ENCODE peak calls at places on chromosomes 13 and 19, in seven cellular contexts. F, B, E, G, I, U and H are unnamed samples.

GRCh38 chr13:37914781-37915391 is 45.3 kb upstream of the TRPC4 start:
- DNase-seq in F (no peak), B (no peak), E (no peak), G (no peak), I (no peak), U (no peak), H (no peak)

GRCh38 chr19:34962945-34963530 is 991 bp downstream of the ZNF792 start:
- DNase-seq in F (no peak), B (no peak), E (no peak), G (no peak), I (no peak), U (no peak), H (no peak)

GRCh38 chr13:28467886-28468519 is 26.9 kb downstream of the FLT1 start:
- DNase-seq in F (no peak), B (no peak), E (no peak), G (no peak), I (no peak), U (no peak), H (no peak)

GRCh38 chr13:30408319-30409101 is 13.8 kb upstream of the UBE2L5 start:
- DNase-seq in F (peak; percentile 31), B (peak; percentile 96), E (peak; percentile 98), G (peak; percentile 99), I (peak; percentile 82), U (no peak), H (peak; percentile 97)

GRCh38 chr19:19134687-19135158 is 3.6 kb downstream of the TMEM161A start:
- DNase-seq in F (no peak), B (peak; percentile 51), E (no peak), G (no peak), I (peak; percentile 16), U (no peak), H (no peak)

GRCh38 chr19:11227201-11227886 is 12.1 kb upstream of the ANGPTL8 start:
- DNase-seq in F (no peak), B (no peak), E (no peak), G (no peak), I (no peak), U (no peak), H (no peak)

GRCh38 chr19:2446390-2446789 is 10.4 kb downstream of the LMNB2 start:
- DNase-seq in F (no peak), B (no peak), E (no peak), G (no peak), I (peak; percentile 14), U (no peak), H (no peak)

GRCh38 chr13:97079726-97080125 is 85.5 kb upstream of the OXGR1 start:
- DNase-seq in F (no peak), B (no peak), E (no peak), G (no peak), I (no peak), U (no peak), H (no peak)

GRCh38 chr19:17950310-17951150 is 16.4 kb upstream of the KCNN1 start:
- DNase-seq in F (no peak), B (no peak), E (no peak), G (no peak), I (peak; percentile 24), U (no peak), H (no peak)

GRCh38 chr19:2540646-2541454 is 64.9 kb downstream of the GADD45B start:
- DNase-seq in F (peak; percentile 98), B (peak; percentile 96), E (peak; percentile 81), G (peak; percentile 86), I (no peak), U (peak; percentile 92), H (peak; percentile 65)

GRCh38 chr19:46221981-46222610 is 7.4 kb upstream of the IGFL1 start:
- DNase-seq in F (peak; percentile 67), B (peak; percentile 60), E (no peak), G (peak; percentile 61), I (no peak), U (no peak), H (no peak)

GRCh38 chr13:28329395-28330158 is 165.4 kb downstream of the FLT1 start:
- DNase-seq in F (peak; percentile 95), B (no peak), E (no peak), G (peak; percentile 22), I (no peak), U (peak; percentile 85), H (no peak)

GRCh38 chr13:44917589-44918322 is 71.5 kb downstream of the NUFIP1 start:
- DNase-seq in F (peak; percentile 99), B (peak; percentile 98), E (peak; percentile 97), G (peak; percentile 98), I (peak; percentile 96), U (peak; percentile 87), H (peak; percentile 96)

GRCh38 chr13:114005206-114005720 is 31.4 kb upstream of the C13orf46 start:
- DNase-seq in F (no peak), B (no peak), E (no peak), G (no peak), I (no peak), U (no peak), H (no peak)

GRCh38 chr19:15397236-15397635 is 17.6 kb upstream of the AKAP8 start:
- DNase-seq in F (no peak), B (no peak), E (no peak), G (no peak), I (no peak), U (no peak), H (no peak)

GRCh38 chr19:40756502-40757110 is 5.6 kb downstream of the SNRPA start:
- DNase-seq in F (no peak), B (no peak), E (no peak), G (no peak), I (no peak), U (no peak), H (no peak)

GRCh38 chr19:11931051-11931450 is 6.1 kb downstream of the ZNF700 start:
- DNase-seq in F (no peak), B (no peak), E (no peak), G (no peak), I (no peak), U (no peak), H (no peak)

GRCh38 chr19:46015961-46016425 is 6.9 kb downstream of the PGLYRP1 start:
- DNase-seq in F (no peak), B (no peak), E (no peak), G (no peak), I (peak; percentile 22), U (no peak), H (no peak)

GRCh38 chr19:14746891-14747290 is 31.5 kb downstream of the ADGRE2 start:
- DNase-seq in F (no peak), B (no peak), E (no peak), G (no peak), I (no peak), U (no peak), H (no peak)

GRCh38 chr13:51804295-51805172 is 571 bp upstream of the DHRS12 start:
- DNase-seq in F (no peak), B (peak; percentile 32), E (peak; percentile 61), G (no peak), I (no peak), U (no peak), H (no peak)

GRCh38 chr19:23762548-23762883 is 3.8 kb upstream of the ZNF681 start:
- DNase-seq in F (no peak), B (no peak), E (no peak), G (no peak), I (no peak), U (no peak), H (no peak)

GRCh38 chr19:23762884-23763711 is 4.4 kb upstream of the ZNF681 start:
- DNase-seq in F (no peak), B (peak; percentile 92), E (peak; percentile 82), G (peak; percentile 86), I (peak; percentile 77), U (no peak), H (peak; percentile 84)

GRCh38 chr19:23758187-23759074 is at the start of gene ZNF681:
- DNase-seq in F (peak; percentile 86), B (peak; percentile 94), E (peak; percentile 78), G (peak; percentile 85), I (peak; percentile 77), U (peak; percentile 36), H (peak; percentile 75)
- TF ChIP-seq CTCF in F (peak; percentile 56), B (peak; percentile 6), E (no peak), G (no peak), I (no peak), U (no peak), H (peak; percentile 48)

DNA sequence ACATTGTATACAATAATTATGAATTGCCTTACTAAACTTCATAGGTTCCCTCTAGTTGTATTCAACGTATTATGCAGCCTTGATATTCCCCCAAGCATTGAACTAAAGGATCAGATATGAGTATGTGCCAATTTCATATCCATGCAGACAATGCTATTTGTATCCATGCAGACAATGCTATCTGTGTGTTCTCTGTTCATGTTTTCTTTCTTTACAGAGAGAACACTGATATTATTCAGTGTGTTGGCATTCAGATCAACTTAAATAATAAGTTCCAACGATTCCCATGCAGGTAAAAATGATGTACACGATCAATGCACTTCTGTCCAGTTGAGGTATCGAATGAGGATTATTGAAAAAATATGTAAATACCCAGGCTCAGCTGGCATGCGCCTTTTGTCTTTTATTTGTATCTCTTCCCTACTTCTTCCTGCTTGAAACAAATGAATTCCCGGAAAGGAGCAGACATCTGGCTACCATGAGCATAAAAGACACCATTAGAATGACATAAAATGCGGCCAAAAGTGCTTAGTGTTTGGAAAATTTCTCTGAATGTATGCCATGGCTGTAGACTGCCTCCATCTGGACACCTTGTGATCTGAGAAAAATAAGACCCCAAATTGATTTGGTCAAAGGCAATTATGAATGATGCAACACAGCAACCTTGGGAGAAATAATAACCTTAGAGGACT is 731.5 kb downstream of the SLITRK1 start:
- DNase-seq in F (no peak), B (no peak), E (no peak), G (no peak), I (no peak), U (no peak), H (no peak)
- TF ChIP-seq CTCF in F (peak; percentile 59), B (no peak), E (no peak), G (no peak), I (no peak), U (no peak), H (no peak)

DNA sequence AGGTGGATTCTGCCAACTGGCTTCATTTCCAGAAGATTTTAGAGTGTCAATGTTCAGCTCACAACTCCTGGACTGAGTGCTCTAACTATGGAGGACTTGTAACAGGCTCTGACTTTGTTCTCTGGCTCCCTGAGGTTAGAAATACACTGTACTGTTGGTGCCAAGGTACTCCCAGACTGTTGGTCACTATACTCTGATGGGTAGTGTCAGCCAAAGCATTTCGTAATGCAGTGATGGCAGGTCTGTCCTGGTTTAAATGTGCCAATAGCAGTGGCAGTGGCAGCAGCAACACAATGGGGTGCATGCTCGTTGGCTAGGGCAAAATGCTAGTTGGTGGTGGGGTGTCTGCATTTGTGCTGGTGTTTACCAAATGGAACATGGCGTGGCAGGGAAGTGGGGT is 472.2 kb downstream of the TDRD3 start:
- DNase-seq in F (no peak), B (no peak), E (no peak), G (no peak), I (no peak), U (no peak), H (no peak)
- TF ChIP-seq CTCF in F (no peak), B (no peak), E (no peak), G (no peak), I (no peak), U (no peak), H (no peak)

DNA sequence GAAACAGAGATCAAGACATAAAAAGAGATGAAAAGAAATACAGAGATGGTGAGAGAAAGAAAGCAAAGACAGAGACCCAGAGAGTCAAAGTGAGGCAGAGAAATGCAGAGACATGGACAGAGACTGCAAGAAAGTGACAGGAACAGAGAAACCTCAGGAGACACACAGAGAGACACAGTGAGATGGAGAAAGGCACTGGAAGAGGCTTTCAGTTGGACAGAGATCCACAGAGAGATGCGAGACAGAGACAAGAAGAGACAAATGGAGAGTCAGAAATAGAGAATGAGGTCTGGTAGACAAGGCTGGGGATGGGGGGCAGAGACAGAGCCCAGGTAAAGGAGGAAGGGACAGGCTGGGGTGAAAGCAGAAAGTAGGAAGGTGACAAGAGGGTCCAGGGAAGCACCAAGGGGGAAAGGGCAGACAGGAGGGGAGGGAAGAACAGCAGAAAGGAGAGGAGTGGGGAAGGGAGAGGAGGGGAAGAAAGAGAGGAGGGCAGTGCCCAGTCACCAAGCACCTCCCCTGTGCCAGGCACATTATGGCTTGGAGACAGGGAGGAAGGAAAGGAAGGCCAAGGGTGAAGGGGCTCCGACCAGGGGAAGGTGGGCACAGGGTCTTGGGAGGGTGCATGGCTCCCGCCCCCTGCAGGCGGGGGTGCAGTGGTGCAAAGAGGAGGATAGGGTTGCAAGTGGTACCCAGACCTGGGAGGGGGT is 38.5 kb downstream of the DEDD2 start:
- DNase-seq in F (no peak), B (no peak), E (no peak), G (no peak), I (no peak), U (no peak), H (peak; percentile 31)
- TF ChIP-seq CTCF in F (peak; percentile 71), B (no peak), E (no peak), G (no peak), I (peak; percentile 25), U (peak; percentile 41), H (peak; percentile 50)